ENCODE peak calls at places on chromosomes 13 and 19, in five cellular contexts. T is pancreas, U is Panc1, O is foreskin keratinocyte, L is left lung. A is an unnamed sample. For H3K4me1, the result is how much of the 10 kb centered on the place peaks cover.

GRCh38 chr13:52644108-52644507 is 1.9 kb downstream of the HNRNPA1L2 start:
- ATAC-seq in T (no peak), U (no peak), O (peak), L (no peak), A (no peak)

GRCh38 chr13:106212436-106213010 is 322.9 kb downstream of the EFNB2 start:
- ATAC-seq in T (no peak), U (no peak), O (no peak), L (no peak), A (no peak)

GRCh38 chr19:38248421-38248820 is 7.8 kb downstream of the PPP1R14A start:
- ATAC-seq in T (no peak), U (no peak), O (no peak), L (no peak), A (no peak)

GRCh38 chr13:84279166-84279565 is 396.9 kb upstream of the SLITRK1 start:
- ATAC-seq in T (no peak), U (no peak), O (peak), L (no peak), A (no peak)

GRCh38 chr13:24213932-24214331 is 53.4 kb downstream of the SPATA13 start:
- ATAC-seq in T (no peak), U (no peak), O (no peak), L (no peak), A (no peak)

GRCh38 chr13:84831666-84832657 is 949.7 kb upstream of the SLITRK1 start:
- ATAC-seq in T (no peak), U (no peak), O (no peak), L (no peak), A (no peak)

GRCh38 chr13:71864094-71864980 is 2.7 kb downstream of the DACH1 start:
- ATAC-seq in T (peak), U (no peak), O (no peak), L (peak), A (peak)

GRCh38 chr19:39696418-39696817 is 7.9 kb upstream of the LGALS14 start:
- ATAC-seq in T (no peak), U (peak), O (no peak), L (no peak), A (no peak)

GRCh38 chr13:51770681-51771417 is 33.1 kb downstream of the DHRS12 start:
- ATAC-seq in T (peak), U (no peak), O (no peak), L (peak), A (no peak)

GRCh38 chr19:12800873-12801465 is 631 bp downstream of the PRDX2 start:
- ATAC-seq in T (peak), U (no peak), O (no peak), L (peak), A (peak)

GRCh38 chr19:39444598-39445257 is 654 bp upstream of the SUPT5H start:
- ATAC-seq in T (peak), U (peak), O (no peak), L (peak), A (peak)

GRCh38 chr13:112447761-112448603 is 71.8 kb downstream of the SPACA7 start:
- ATAC-seq in T (no peak), U (no peak), O (no peak), L (peak), A (no peak)

GRCh38 chr19:39843919-39844793 is 2.0 kb downstream of the FBL start:
- ATAC-seq in T (no peak), U (no peak), O (no peak), L (no peak), A (no peak)

GRCh38 chr19:46710687-46711086 is 6.2 kb downstream of the PRKD2 start:
- ATAC-seq in T (no peak), U (no peak), O (no peak), L (no peak), A (no peak)

GRCh38 chr19:17061691-17062090 is 13.6 kb downstream of the HAUS8 start:
- ATAC-seq in T (peak), U (no peak), O (no peak), L (no peak), A (no peak)

GRCh38 chr19:35740108-35740422 is 2.2 kb downstream of the IGFLR1 start:
- ATAC-seq in T (no peak), U (peak), O (peak), L (no peak), A (no peak)

GRCh38 chr19:6476155-6476895 is 5.3 kb downstream of the DENND1C start:
- ATAC-seq in T (peak), U (peak), O (peak), L (peak), A (peak)

GRCh38 chr13:95185311-95185710 is 115.9 kb downstream of the ABCC4 start:
- ATAC-seq in T (no peak), U (no peak), O (peak), L (no peak), A (no peak)

GRCh38 chr19:50492303-50493052 is 15.8 kb upstream of the GARIN5A start:
- ATAC-seq in T (peak), U (peak), O (peak), L (peak), A (no peak)

DNA sequence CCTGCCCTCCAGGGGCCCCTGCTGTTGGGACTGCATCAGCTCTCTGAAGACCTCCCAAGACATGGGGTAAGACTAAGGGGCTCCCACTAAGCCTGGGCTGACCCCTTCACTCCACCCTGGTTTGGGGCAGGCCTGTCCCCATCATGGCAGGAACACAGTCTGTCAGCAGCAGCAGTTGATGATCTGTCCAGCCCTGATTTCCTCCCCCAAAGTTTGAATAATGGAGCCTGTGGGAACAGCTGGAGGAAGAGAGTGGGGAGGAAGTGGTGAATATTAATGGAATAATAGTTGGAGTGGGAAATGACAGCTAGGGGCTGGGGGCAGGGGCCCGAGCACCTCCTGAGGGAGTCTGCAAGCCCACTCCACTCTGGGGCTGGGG is 1.3 kb upstream of the B3GNT8 start:
- ATAC-seq in T (no peak), U (no peak), O (no peak), L (no peak), A (no peak)
- H3K4me1 ChIP-seq in T (under half), U (under half), O (under half), L (half or more), A (under half)

DNA sequence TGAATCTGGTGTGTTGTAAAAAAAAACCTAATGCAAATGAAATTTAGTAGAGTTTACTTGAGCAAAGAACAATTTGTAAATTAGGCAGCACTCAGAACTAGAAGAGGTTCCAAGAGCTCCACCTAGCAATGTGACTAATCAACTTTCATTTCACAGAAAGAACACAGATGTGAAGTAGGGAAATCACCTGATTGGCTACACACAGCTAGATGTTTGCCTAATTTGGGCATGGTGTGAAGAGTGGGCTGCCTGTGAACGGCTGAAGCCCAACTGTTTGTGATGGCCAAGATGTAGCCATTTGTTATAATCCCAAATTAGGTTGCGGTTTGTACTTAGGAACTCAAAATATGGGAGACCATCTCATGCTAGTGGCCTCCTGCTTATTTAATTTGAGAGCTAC is 724.4 kb upstream of the SLITRK5 start:
- ATAC-seq in T (no peak), U (no peak), O (no peak), L (no peak), A (no peak)
- TF ChIP-seq CTCF in T (no peak), U (no peak), O (no peak), L (no peak), A (no peak)

GRCh38 chr13:101523732-101524131 is 71.3 kb downstream of the ITGBL1 start:
- ATAC-seq in T (no peak), U (no peak), O (peak), L (no peak), A (peak)
- H3K27ac ChIP-seq in T (no peak), U (peak), O (no peak), L (no peak), A (no peak)

GRCh38 chr19:1164684-1165531 is 9.2 kb downstream of the SBNO2 start:
- ATAC-seq in T (no peak), U (peak), O (no peak), L (no peak), A (no peak)
- H3K4me1 ChIP-seq in T (under half), U (under half), O (under half), L (half or more), A (half or more)

DNA sequence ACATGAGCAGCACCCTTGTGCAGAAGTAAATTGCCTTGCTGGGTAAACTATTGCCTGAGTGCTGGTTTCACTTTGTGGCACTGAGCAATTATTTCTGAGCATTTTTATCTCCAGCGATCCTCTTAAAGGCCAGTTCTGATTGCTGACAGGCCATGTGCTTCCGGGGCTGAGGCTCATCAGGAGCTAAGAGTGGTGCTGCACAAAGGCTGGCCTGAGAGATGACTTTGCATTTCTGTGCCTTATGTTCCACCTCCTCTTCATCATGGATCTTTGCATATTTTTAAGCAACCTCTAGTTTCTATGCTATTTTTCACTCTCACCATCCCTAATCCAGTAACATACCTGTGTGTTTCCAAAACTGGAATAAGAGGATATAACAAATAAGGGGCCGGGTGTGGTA is 17.6 kb upstream of the COG6 start:
- ATAC-seq in T (no peak), U (no peak), O (no peak), L (no peak), A (no peak)
- TF ChIP-seq CTCF in T (no peak), U (no peak), O (no peak), L (no peak), A (no peak)

GRCh38 chr13:79807554-79807953 is 326.6 kb downstream of the NDFIP2 start:
- ATAC-seq in T (no peak), U (no peak), O (no peak), L (no peak), A (no peak)

GRCh38 chr13:79802389-79803140 is 321.6 kb downstream of the NDFIP2 start:
- ATAC-seq in T (no peak), U (no peak), O (no peak), L (no peak), A (no peak)

GRCh38 chr13:79803939-79804487 is 323.1 kb downstream of the NDFIP2 start:
- ATAC-seq in T (no peak), U (peak), O (no peak), L (no peak), A (no peak)

GRCh38 chr13:79806821-79807220 is 325.9 kb downstream of the NDFIP2 start:
- ATAC-seq in T (no peak), U (no peak), O (no peak), L (no peak), A (no peak)

DNA sequence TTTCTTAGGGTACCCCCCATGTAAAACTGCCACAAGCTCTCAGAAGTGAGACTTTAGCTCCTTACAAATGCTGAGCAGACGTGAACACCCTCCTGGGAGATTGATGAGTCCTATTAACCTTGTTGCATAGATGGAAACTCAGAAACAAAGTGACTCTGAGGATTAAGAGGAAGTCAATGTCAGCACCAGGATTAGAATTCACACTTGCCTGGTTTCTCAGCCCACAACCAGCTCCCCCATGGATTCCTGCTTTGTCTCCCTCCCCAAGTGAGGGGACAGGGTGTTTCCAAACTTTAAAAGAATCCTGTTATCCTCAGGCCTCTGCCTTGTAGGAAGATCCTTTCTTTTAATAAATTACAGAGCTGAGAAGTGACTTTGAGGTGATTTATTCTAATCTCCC is 324.4 kb downstream of the NDFIP2 start:
- ATAC-seq in T (no peak), U (no peak), O (no peak), L (no peak), A (no peak)
- H3K27ac ChIP-seq in T (no peak), U (peak), O (no peak), L (no peak), A (no peak)

DNA sequence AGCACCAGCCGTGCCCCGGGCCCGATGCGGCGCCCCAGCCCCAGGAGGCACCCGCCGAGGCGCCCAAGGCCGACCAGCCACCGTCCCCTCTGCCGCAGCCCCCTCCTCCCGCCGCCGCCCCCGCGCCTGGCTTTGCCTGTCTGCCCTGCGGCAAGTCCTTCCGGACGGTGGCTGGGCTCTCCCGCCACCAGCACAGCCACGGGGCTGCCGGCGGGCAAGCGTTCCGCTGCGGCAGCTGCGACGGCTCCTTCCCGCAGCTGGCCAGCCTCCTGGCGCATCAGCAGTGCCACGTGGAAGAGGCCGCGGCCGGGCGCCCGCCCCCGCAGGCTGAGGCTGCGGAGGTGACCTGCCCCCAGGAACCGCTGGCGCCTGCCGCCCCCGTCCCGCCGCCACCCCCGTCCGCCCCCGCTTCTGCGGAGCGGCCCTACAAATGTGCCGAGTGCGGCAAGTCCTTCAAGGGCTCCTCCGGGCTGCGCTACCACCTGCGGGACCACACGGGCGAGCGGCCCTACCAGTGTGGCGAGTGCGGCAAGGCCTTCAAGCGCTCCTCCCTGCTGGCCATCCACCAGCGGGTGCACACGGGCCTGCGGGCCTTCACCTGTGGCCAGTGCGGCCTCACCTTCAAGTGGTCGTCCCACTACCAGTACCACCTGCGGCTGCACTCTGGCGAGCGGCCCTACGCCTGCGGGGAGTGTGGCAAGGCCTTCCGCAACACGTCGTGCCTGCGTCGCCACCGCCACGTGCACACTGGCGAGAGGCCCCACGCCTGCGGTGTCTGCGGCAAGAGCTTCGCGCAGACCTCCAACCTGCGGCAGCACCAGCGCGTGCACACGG is 2.6 kb upstream of the NAT14 start:
- ATAC-seq in T (no peak), U (no peak), O (no peak), L (no peak), A (no peak)
- H3K4me1 ChIP-seq in T (under half), U (under half), O (under half), L (under half), A (half or more)

GRCh38 chr19:58009301-58009665 is 6.7 kb upstream of the ZNF606 start:
- ATAC-seq in T (no peak), U (no peak), O (peak), L (no peak), A (peak)

GRCh38 chr19:58010507-58010906 is 7.9 kb upstream of the ZNF606 start:
- ATAC-seq in T (no peak), U (no peak), O (no peak), L (no peak), A (no peak)

GRCh38 chr19:58003153-58003828 is 671 bp upstream of the ZNF606 start:
- ATAC-seq in T (peak), U (peak), O (peak), L (peak), A (no peak)

GRCh38 chr19:58009666-58010301 is 7.2 kb upstream of the ZNF606 start:
- ATAC-seq in T (peak), U (no peak), O (peak), L (peak), A (peak)

DNA sequence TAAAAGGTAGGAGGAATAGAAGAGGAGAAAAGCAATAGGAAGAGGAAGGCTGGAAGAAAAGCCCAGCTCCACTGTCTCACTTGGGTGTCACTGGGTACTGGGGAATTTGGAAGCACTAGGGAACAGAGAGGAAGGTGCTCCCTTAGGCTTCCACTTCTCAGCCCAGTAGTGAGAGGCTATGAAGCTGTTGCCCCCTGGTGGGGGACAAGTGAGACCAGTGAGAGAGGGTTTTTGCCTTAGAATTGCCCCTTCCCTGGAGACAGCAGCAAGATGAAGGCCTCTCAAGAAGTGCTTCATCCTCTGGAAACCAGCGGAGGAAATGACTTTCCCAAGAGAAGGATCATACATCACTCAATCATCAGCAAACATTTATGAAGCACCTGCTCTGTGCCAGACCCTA is 4.7 kb upstream of the ZNF606 start:
- ATAC-seq in T (no peak), U (no peak), O (no peak), L (no peak), A (no peak)
- TF ChIP-seq CTCF in T (no peak), U (no peak), O (peak), L (no peak), A (no peak)

GRCh38 chr13:80084086-80084676 is 256.7 kb downstream of the SPRY2 start:
- ATAC-seq in T (peak), U (no peak), O (no peak), L (peak), A (peak)

GRCh38 chr13:80083097-80083429 is 257.9 kb downstream of the SPRY2 start:
- ATAC-seq in T (no peak), U (no peak), O (no peak), L (no peak), A (no peak)

GRCh38 chr13:80082396-80083096 is 258.4 kb downstream of the SPRY2 start:
- ATAC-seq in T (no peak), U (no peak), O (peak), L (no peak), A (no peak)

GRCh38 chr13:80086304-80086721 is 254.6 kb downstream of the SPRY2 start:
- ATAC-seq in T (peak), U (peak), O (peak), L (peak), A (no peak)

DNA sequence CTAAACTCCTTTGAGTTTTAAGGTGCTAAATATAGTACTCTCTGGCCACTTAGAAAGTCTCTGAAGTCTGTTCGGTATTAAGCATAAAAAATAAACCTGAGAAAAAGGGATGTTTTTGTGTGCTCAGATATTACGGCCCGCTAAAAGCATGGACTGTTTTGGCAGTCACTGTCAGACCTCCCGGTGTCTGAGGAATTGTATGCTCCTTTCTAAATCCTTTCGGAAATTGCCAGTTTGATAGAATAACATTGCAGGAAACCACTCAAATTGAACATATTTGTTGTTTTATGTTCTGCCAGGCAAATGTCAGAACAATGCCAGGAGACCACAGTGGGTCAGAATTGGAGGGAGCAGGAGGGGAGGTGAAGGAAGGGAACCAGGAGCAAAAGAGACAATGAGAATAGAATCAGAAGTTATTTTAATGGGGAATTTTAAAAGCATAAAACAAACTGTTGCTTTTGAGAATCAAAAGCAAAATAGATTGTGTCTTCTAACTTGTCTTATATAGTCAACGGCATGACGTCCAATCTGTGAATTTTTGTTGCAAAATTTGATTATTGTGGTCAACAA is 257.3 kb downstream of the SPRY2 start:
- ATAC-seq in T (no peak), U (no peak), O (no peak), L (peak), A (no peak)
- H3K27ac ChIP-seq in T (peak), U (peak), O (no peak), L (peak), A (peak)

A was measured in gastroesophageal sphincter.